ENCODE peak calls at places on chromosomes 12 and 14, in ten cellular contexts. One of them, this sample, is unnamed.

GRCh38 chr12:7015555-7016370 is 2.5 kb downstream of the LPCAT3 start:
- DNase-seq in BJ: no peak
- DNase-seq in AG09309: no peak
- DNase-seq in stimulated activated naive B cell treated with anti-CD40 and anti-IgM and Interleukin-4, amounts not matched to agents 10 μg/mL and 1 μg/mL and 100 μg/mL, for 72 hours: no peak
- DNase-seq in posterior cingulate gyrus: no peak
- DNase-seq in T-helper 1 cell: no peak
- DNase-seq in H54: no peak
- DNase-seq in adrenal gland: no peak
- DNase-seq in NCI-H1105 treated with DMSO at 0.1 percent for 48 hours: no peak
- DNase-seq in SK-N-MC: no peak
- DNase-seq in this sample: no peak

GRCh38 chr14:77498984-77499527 is 440 bp upstream of the ISM2 start:
- DNase-seq in AG09309: no peak
- DNase-seq in stimulated activated naive B cell treated with anti-CD40 and anti-IgM and Interleukin-4, amounts not matched to agents 10 μg/mL and 1 μg/mL and 100 μg/mL, for 72 hours: no peak
- DNase-seq in SK-N-MC: no peak
- DNase-seq in NCI-H1105 treated with DMSO at 0.1 percent for 48 hours: no peak
- DNase-seq in H54: no peak
- DNase-seq in adrenal gland: no peak
- DNase-seq in BJ: no peak
- DNase-seq in T-helper 1 cell: no peak
- DNase-seq in posterior cingulate gyrus: no peak
- DNase-seq in this sample: peak

GRCh38 chr12:107325075-107325474 is 231.7 kb upstream of the CRY1 start:
- DNase-seq in AG09309: no peak
- DNase-seq in NCI-H1105 treated with DMSO at 0.1 percent for 48 hours: peak
- DNase-seq in T-helper 1 cell: no peak
- DNase-seq in BJ: no peak
- DNase-seq in adrenal gland: no peak
- DNase-seq in SK-N-MC: no peak
- DNase-seq in H54: no peak
- DNase-seq in stimulated activated naive B cell treated with anti-CD40 and anti-IgM and Interleukin-4, amounts not matched to agents 10 μg/mL and 1 μg/mL and 100 μg/mL, for 72 hours: no peak
- DNase-seq in posterior cingulate gyrus: no peak
- DNase-seq in this sample: no peak

GRCh38 chr12:56261503-56262230 is 3.5 kb upstream of the ANKRD52 start:
- DNase-seq in adrenal gland: no peak
- DNase-seq in NCI-H1105 treated with DMSO at 0.1 percent for 48 hours: no peak
- DNase-seq in posterior cingulate gyrus: no peak
- DNase-seq in stimulated activated naive B cell treated with anti-CD40 and anti-IgM and Interleukin-4, amounts not matched to agents 10 μg/mL and 1 μg/mL and 100 μg/mL, for 72 hours: no peak
- DNase-seq in H54: peak
- DNase-seq in BJ: peak
- DNase-seq in SK-N-MC: no peak
- DNase-seq in T-helper 1 cell: no peak
- DNase-seq in AG09309: peak
- DNase-seq in this sample: no peak

GRCh38 chr12:75854681-75855309 is 176.8 kb downstream of the PHLDA1 start:
- DNase-seq in posterior cingulate gyrus: no peak
- DNase-seq in NCI-H1105 treated with DMSO at 0.1 percent for 48 hours: no peak
- DNase-seq in T-helper 1 cell: no peak
- DNase-seq in stimulated activated naive B cell treated with anti-CD40 and anti-IgM and Interleukin-4, amounts not matched to agents 10 μg/mL and 1 μg/mL and 100 μg/mL, for 72 hours: no peak
- DNase-seq in H54: no peak
- DNase-seq in adrenal gland: no peak
- DNase-seq in SK-N-MC: no peak
- DNase-seq in BJ: peak
- DNase-seq in AG09309: peak
- DNase-seq in this sample: no peak

GRCh38 chr12:188910-189621 is 24.9 kb downstream of the SLC6A12 start:
- DNase-seq in AG09309: no peak
- DNase-seq in BJ: no peak
- DNase-seq in stimulated activated naive B cell treated with anti-CD40 and anti-IgM and Interleukin-4, amounts not matched to agents 10 μg/mL and 1 μg/mL and 100 μg/mL, for 72 hours: peak
- DNase-seq in T-helper 1 cell: peak
- DNase-seq in H54: peak
- DNase-seq in SK-N-MC: no peak
- DNase-seq in adrenal gland: peak
- DNase-seq in NCI-H1105 treated with DMSO at 0.1 percent for 48 hours: no peak
- DNase-seq in posterior cingulate gyrus: peak
- DNase-seq in this sample: peak

GRCh38 chr12:100215209-100215608 is 14.6 kb downstream of the ACTR6 start:
- DNase-seq in posterior cingulate gyrus: no peak
- DNase-seq in H54: no peak
- DNase-seq in T-helper 1 cell: no peak
- DNase-seq in adrenal gland: no peak
- DNase-seq in AG09309: no peak
- DNase-seq in stimulated activated naive B cell treated with anti-CD40 and anti-IgM and Interleukin-4, amounts not matched to agents 10 μg/mL and 1 μg/mL and 100 μg/mL, for 72 hours: no peak
- DNase-seq in SK-N-MC: no peak
- DNase-seq in BJ: no peak
- DNase-seq in NCI-H1105 treated with DMSO at 0.1 percent for 48 hours: no peak
- DNase-seq in this sample: no peak

GRCh38 chr14:89721330-89721729 is 233.2 kb downstream of the EFCAB11 start:
- DNase-seq in NCI-H1105 treated with DMSO at 0.1 percent for 48 hours: no peak
- DNase-seq in BJ: no peak
- DNase-seq in SK-N-MC: no peak
- DNase-seq in posterior cingulate gyrus: no peak
- DNase-seq in AG09309: no peak
- DNase-seq in adrenal gland: no peak
- DNase-seq in T-helper 1 cell: no peak
- DNase-seq in H54: no peak
- DNase-seq in stimulated activated naive B cell treated with anti-CD40 and anti-IgM and Interleukin-4, amounts not matched to agents 10 μg/mL and 1 μg/mL and 100 μg/mL, for 72 hours: no peak
- DNase-seq in this sample: no peak

GRCh38 chr14:103260629-103261124 is 73.4 kb upstream of the EIF5 start:
- DNase-seq in BJ: no peak
- DNase-seq in H54: peak
- DNase-seq in T-helper 1 cell: no peak
- DNase-seq in posterior cingulate gyrus: no peak
- DNase-seq in stimulated activated naive B cell treated with anti-CD40 and anti-IgM and Interleukin-4, amounts not matched to agents 10 μg/mL and 1 μg/mL and 100 μg/mL, for 72 hours: no peak
- DNase-seq in NCI-H1105 treated with DMSO at 0.1 percent for 48 hours: peak
- DNase-seq in AG09309: no peak
- DNase-seq in adrenal gland: peak
- DNase-seq in SK-N-MC: no peak
- DNase-seq in this sample: no peak

GRCh38 chr12:110067531-110067930 is 19.2 kb upstream of the C12orf76 start:
- DNase-seq in H54: no peak
- DNase-seq in T-helper 1 cell: no peak
- DNase-seq in NCI-H1105 treated with DMSO at 0.1 percent for 48 hours: no peak
- DNase-seq in AG09309: no peak
- DNase-seq in stimulated activated naive B cell treated with anti-CD40 and anti-IgM and Interleukin-4, amounts not matched to agents 10 μg/mL and 1 μg/mL and 100 μg/mL, for 72 hours: no peak
- DNase-seq in BJ: no peak
- DNase-seq in adrenal gland: no peak
- DNase-seq in SK-N-MC: no peak
- DNase-seq in posterior cingulate gyrus: peak
- DNase-seq in this sample: no peak

GRCh38 chr14:32307881-32308582 is 21.1 kb upstream of the AKAP6 start:
- DNase-seq in AG09309: no peak
- DNase-seq in stimulated activated naive B cell treated with anti-CD40 and anti-IgM and Interleukin-4, amounts not matched to agents 10 μg/mL and 1 μg/mL and 100 μg/mL, for 72 hours: no peak
- DNase-seq in H54: no peak
- DNase-seq in adrenal gland: no peak
- DNase-seq in SK-N-MC: no peak
- DNase-seq in posterior cingulate gyrus: no peak
- DNase-seq in NCI-H1105 treated with DMSO at 0.1 percent for 48 hours: no peak
- DNase-seq in T-helper 1 cell: no peak
- DNase-seq in BJ: no peak
- DNase-seq in this sample: no peak

GRCh38 chr14:35949933-35950332 is 123.8 kb downstream of the BRMS1L start:
- DNase-seq in T-helper 1 cell: no peak
- DNase-seq in BJ: no peak
- DNase-seq in SK-N-MC: no peak
- DNase-seq in NCI-H1105 treated with DMSO at 0.1 percent for 48 hours: peak
- DNase-seq in adrenal gland: no peak
- DNase-seq in posterior cingulate gyrus: no peak
- DNase-seq in H54: no peak
- DNase-seq in AG09309: no peak
- DNase-seq in stimulated activated naive B cell treated with anti-CD40 and anti-IgM and Interleukin-4, amounts not matched to agents 10 μg/mL and 1 μg/mL and 100 μg/mL, for 72 hours: no peak
- DNase-seq in this sample: no peak

GRCh38 chr14:72863216-72864006 is 30.5 kb downstream of the DPF3 start:
- DNase-seq in stimulated activated naive B cell treated with anti-CD40 and anti-IgM and Interleukin-4, amounts not matched to agents 10 μg/mL and 1 μg/mL and 100 μg/mL, for 72 hours: peak
- DNase-seq in adrenal gland: no peak
- DNase-seq in BJ: no peak
- DNase-seq in SK-N-MC: no peak
- DNase-seq in NCI-H1105 treated with DMSO at 0.1 percent for 48 hours: no peak
- DNase-seq in H54: no peak
- DNase-seq in T-helper 1 cell: no peak
- DNase-seq in AG09309: peak
- DNase-seq in posterior cingulate gyrus: no peak
- DNase-seq in this sample: no peak

GRCh38 chr12:14845350-14845750 is 2.0 kb upstream of the ART4 start:
- DNase-seq in posterior cingulate gyrus: no peak
- DNase-seq in NCI-H1105 treated with DMSO at 0.1 percent for 48 hours: peak
- DNase-seq in BJ: no peak
- DNase-seq in adrenal gland: peak
- DNase-seq in T-helper 1 cell: peak
- DNase-seq in stimulated activated naive B cell treated with anti-CD40 and anti-IgM and Interleukin-4, amounts not matched to agents 10 μg/mL and 1 μg/mL and 100 μg/mL, for 72 hours: peak
- DNase-seq in H54: no peak
- DNase-seq in AG09309: no peak
- DNase-seq in SK-N-MC: peak
- DNase-seq in this sample: peak

GRCh38 chr14:75069021-75069810 is at the start of gene ZC2HC1C:
- DNase-seq in BJ: no peak
- DNase-seq in stimulated activated naive B cell treated with anti-CD40 and anti-IgM and Interleukin-4, amounts not matched to agents 10 μg/mL and 1 μg/mL and 100 μg/mL, for 72 hours: peak
- DNase-seq in adrenal gland: peak
- DNase-seq in AG09309: no peak
- DNase-seq in H54: peak
- DNase-seq in NCI-H1105 treated with DMSO at 0.1 percent for 48 hours: peak
- DNase-seq in T-helper 1 cell: peak
- DNase-seq in posterior cingulate gyrus: peak
- DNase-seq in SK-N-MC: no peak
- DNase-seq in this sample: peak

This sample was measured in nephron progenitor cell.